ENCODE peak calls at places on chromosomes 7 and 10, in five cellular contexts. A is GM23338, N is Panc1, O is SK-N-SH, R is HCT116. X is an unnamed sample. For H3K4me1, the result is how much of the 10 kb centered on the place peaks cover.

GRCh38 chr10:110414563-110415309 is 83.0 kb upstream of the DUSP5 start:
- DNase-seq in O (no peak), N (no peak), A (no peak), R (peak), X (peak)

GRCh38 chr10:76017026-76017732 is 585.8 kb downstream of the LRMDA start:
- DNase-seq in R (no peak), N (no peak), A (peak), O (no peak), X (no peak)

GRCh38 chr10:59557052-59557451 is 152.6 kb downstream of the SLC16A9 start:
- DNase-seq in O (peak), R (no peak), N (no peak), A (peak), X (no peak)

GRCh38 chr10:121640276-121640675 is 42.0 kb upstream of the FGFR2 start:
- DNase-seq in A (no peak), O (no peak), N (no peak), R (no peak), X (no peak)

GRCh38 chr7:23093546-23093945 is 12.0 kb upstream of the KLHL7 start:
- DNase-seq in O (no peak), A (no peak), R (no peak), N (no peak), X (no peak)

GRCh38 chr10:9091515-9092093 is 1037.1 kb downstream of the GATA3 start:
- DNase-seq in A (no peak), R (no peak), N (no peak), O (no peak), X (no peak)

GRCh38 chr10:58064714-58065528 is 202.8 kb downstream of the IPMK start:
- DNase-seq in O (peak), R (peak), N (peak), A (peak), X (no peak)

GRCh38 chr10:65518379-65518778 is 1407.5 kb upstream of the LRRTM3 start:
- DNase-seq in O (no peak), R (peak), N (no peak), A (no peak), X (no peak)

GRCh38 chr10:14625210-14625621 is 149.5 kb downstream of the FAM107B start:
- DNase-seq in R (no peak), A (no peak), O (peak), N (no peak), X (no peak)

GRCh38 chr10:71239946-71240795 is 27.8 kb downstream of the UNC5B start:
- DNase-seq in A (no peak), O (no peak), N (no peak), R (no peak), X (no peak)

GRCh38 chr10:71243756-71244637 is 31.6 kb downstream of the UNC5B start:
- DNase-seq in A (no peak), N (no peak), R (no peak), O (no peak), X (no peak)

GRCh38 chr10:71242621-71243009 is 30.2 kb downstream of the UNC5B start:
- DNase-seq in O (no peak), R (no peak), A (peak), N (no peak), X (no peak)

GRCh38 chr10:71241114-71241898 is 28.9 kb downstream of the UNC5B start:
- DNase-seq in A (no peak), O (peak), R (no peak), N (no peak), X (no peak)

GRCh38 chr10:71241899-71242620 is 29.7 kb downstream of the UNC5B start:
- DNase-seq in R (no peak), O (peak), A (no peak), N (no peak), X (no peak)
- H3K4me1 ChIP-seq in R (under half), O (half or more), A (under half), N (under half), X (under half)

DNA sequence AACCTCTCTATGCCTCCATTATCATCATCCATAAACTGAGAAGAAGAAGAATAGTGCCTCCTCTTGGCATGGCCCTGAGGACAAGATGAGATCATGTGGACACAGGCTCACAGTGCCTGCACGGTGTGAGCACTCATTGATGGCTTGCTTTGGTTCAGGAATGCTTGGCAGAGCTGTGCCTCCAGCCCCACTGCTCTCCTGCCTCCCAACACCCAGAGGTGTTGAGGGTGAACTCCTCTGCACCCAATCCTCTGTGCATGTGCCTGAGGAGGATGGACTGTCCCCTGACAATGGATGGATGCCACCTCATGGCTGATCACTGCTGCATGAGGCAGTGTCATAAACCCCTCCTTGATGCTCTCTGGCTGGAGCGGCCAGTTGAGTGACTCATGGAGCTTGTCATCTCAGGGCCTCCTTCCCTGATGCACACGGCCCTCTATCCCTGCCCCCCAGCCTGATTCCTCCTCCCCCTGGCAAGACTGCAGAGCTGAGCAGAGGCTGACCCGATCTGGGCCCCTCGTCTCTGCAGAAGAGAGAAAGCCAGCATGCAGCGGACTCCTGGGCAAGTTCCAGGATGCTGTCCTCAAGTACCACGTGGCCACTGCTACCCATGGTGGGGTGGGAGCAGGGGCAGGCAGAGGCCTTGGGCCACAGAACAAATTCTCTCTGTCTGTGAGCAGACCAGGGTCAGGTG is 136.3 kb downstream of the KCNMA1 start:
- DNase-seq in A (no peak), R (peak), O (no peak), N (peak), X (no peak)
- TF ChIP-seq POLR2AphosphoS5 in A (no peak), R (no peak), O (peak), N (no peak), X (no peak)

DNA sequence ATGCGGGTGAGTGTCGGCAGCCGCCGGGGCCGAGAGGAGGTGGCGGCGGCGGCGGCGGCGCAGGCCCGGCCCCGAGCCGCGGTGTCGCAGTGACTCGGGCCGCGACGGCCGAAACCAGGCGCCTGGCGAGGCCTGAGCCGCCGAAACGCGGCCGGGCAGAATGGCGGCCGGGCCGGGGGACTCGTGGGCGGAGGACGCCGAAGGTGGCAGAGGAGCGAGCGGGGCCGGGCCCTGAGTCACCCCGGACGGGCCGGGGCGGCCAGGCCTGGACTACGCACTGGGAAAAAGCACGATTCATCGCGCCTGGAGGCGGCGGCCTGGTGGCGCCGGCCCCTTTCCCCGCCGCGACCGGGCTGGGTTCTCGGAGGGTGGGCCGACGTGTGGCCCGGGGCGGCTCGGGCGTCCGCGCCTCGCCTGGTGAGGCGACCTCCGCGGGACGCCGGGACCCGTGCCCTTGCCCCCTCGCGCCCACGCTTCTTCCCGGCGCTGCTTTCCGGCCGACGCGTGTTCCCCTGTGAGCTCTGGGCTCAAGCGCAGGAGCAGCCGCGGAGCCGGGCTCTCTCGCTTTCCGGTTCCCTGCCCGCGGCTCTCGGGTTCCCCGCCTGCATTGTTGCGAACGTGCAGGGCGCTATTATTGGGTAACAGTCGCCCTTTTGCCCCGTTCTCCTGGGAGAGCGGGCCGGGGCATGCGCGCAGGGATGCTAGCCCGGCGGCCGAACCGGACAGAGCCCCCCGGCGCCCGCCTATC is 495 bp downstream of the CUL1 start:
- DNase-seq in A (peak), R (no peak), O (peak), N (no peak), X (peak)
- H3K4me1 ChIP-seq in A (half or more), R (under half), O (under half), N (under half), X (under half)

GRCh38 chr10:62154231-62154630 is 114.4 kb downstream of the RTKN2 start:
- DNase-seq in O (no peak), N (no peak), R (no peak), A (no peak), X (no peak)

GRCh38 chr10:62157601-62158000 is 111.0 kb downstream of the RTKN2 start:
- DNase-seq in A (no peak), O (no peak), N (no peak), R (no peak), X (no peak)

GRCh38 chr10:62155054-62155453 is 113.6 kb downstream of the RTKN2 start:
- DNase-seq in N (no peak), A (no peak), R (no peak), O (no peak), X (no peak)

GRCh38 chr10:62149621-62150020 is 119.0 kb downstream of the RTKN2 start:
- DNase-seq in R (no peak), O (no peak), A (no peak), N (no peak), X (no peak)

GRCh38 chr10:62153191-62153590 is 115.5 kb downstream of the RTKN2 start:
- DNase-seq in A (no peak), R (no peak), N (no peak), O (no peak), X (no peak)
- TF ChIP-seq POLR2AphosphoS5 in A (no peak), R (no peak), N (no peak), O (no peak), X (no peak)

GRCh38 chr10:96667401-96667800 is 52.9 kb downstream of the PIK3AP1 start:
- DNase-seq in O (no peak), R (no peak), N (no peak), A (no peak), X (no peak)
- H3K4me1 ChIP-seq in O (under half), R (under half), N (under half), A (under half), X (half or more)

GRCh38 chr10:655184-655583 is 34.3 kb downstream of the DIP2C start:
- DNase-seq in A (no peak), R (no peak), N (no peak), O (no peak), X (no peak)

GRCh38 chr10:652226-652625 is 37.2 kb downstream of the DIP2C start:
- DNase-seq in R (no peak), A (no peak), O (no peak), N (no peak), X (no peak)

GRCh38 chr10:654647-654996 is 34.8 kb downstream of the DIP2C start:
- DNase-seq in R (no peak), O (no peak), N (no peak), A (no peak), X (no peak)

GRCh38 chr10:651700-652099 is 37.8 kb downstream of the DIP2C start:
- DNase-seq in O (no peak), A (no peak), N (no peak), R (no peak), X (no peak)

GRCh38 chr10:653991-654646 is 35.3 kb downstream of the DIP2C start:
- DNase-seq in O (no peak), A (no peak), N (no peak), R (no peak), X (no peak)
- TF ChIP-seq POLR2AphosphoS5 in O (no peak), A (no peak), N (no peak), R (no peak), X (no peak)

GRCh38 chr10:44878704-44879530 is 32.2 kb upstream of the TMEM72 start:
- DNase-seq in O (peak), A (peak), N (no peak), R (no peak), X (peak)
- H3K4me1 ChIP-seq in O (under half), A (under half), N (under half), R (under half), X (under half)

DNA sequence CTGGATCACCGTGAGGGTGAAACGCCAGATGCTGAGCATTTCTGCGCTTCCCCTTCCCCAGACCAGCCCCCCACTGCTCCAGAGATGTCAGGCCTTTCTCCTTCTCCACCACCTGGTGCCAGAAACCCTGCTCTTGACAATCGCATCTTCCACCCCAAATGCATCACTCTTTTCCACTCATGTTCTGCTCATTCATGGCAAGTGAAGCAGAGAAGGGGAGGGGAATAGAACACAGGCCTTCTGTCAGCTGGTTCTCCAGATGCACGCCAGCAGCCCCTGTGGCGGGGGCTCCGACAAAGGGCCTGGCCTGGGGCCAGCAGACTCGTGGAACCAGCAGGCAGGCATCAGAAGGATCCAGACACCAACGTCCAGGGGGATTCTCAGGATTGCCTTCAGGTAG is 68.5 kb upstream of the SVIL start:
- DNase-seq in R (no peak), N (no peak), O (peak), A (no peak), X (no peak)
- TF ChIP-seq POLR2AphosphoS5 in R (no peak), N (no peak), O (no peak), A (no peak), X (no peak)

X was measured in spleen.